ENCODE peak calls at places on chromosomes 7 and 10, in four cellular contexts. H is coronary artery, Q is omental fat pad, J is upper lobe of left lung. E is an unnamed sample.

GRCh38 chr10:72802291-72803118 is 91.0 kb upstream of the OIT3 start:
- DNase-seq in H (no peak), Q (no peak), J (no peak), E (no peak)

GRCh38 chr7:116316838-116317612 is 106.7 kb downstream of the TES start:
- DNase-seq in H (peak), Q (peak), J (peak), E (no peak)

GRCh38 chr10:34795334-34795733 is 19.8 kb downstream of the PARD3 start:
- DNase-seq in H (no peak), Q (no peak), J (no peak), E (no peak)

GRCh38 chr7:101126651-101127459 is at the start of gene SERPINE1:
- DNase-seq in H (peak), Q (peak), J (peak), E (no peak)

GRCh38 chr7:11213246-11213645 is 239.6 kb downstream of the PHF14 start:
- DNase-seq in H (no peak), Q (no peak), J (no peak), E (no peak)

GRCh38 chr7:35777121-35777520 is 23.7 kb upstream of the SEPTIN7 start:
- DNase-seq in H (no peak), Q (no peak), J (no peak), E (no peak)

GRCh38 chr10:97531401-97531985 is 32.8 kb downstream of the UBTD1 start:
- DNase-seq in H (no peak), Q (no peak), J (no peak), E (no peak)

GRCh38 chr7:4675771-4676373 is 6.2 kb upstream of the FOXK1 start:
- DNase-seq in H (no peak), Q (no peak), J (no peak), E (no peak)

GRCh38 chr10:114520453-114520852 is 116.2 kb upstream of the AFAP1L2 start:
- DNase-seq in H (no peak), Q (no peak), J (peak), E (no peak)

GRCh38 chr7:82335927-82336326 is 107.7 kb downstream of the CACNA2D1 start:
- DNase-seq in H (no peak), Q (no peak), J (no peak), E (no peak)

GRCh38 chr10:18312385-18313145 is 172.3 kb downstream of the CACNB2 start:
- DNase-seq in H (no peak), Q (no peak), J (no peak), E (no peak)

GRCh38 chr10:121598261-121599249 is at the start of gene FGFR2:
- DNase-seq in H (peak), Q (no peak), J (peak), E (peak)

GRCh38 chr7:102978280-102978679 is 65.5 kb downstream of the LRRC17 start:
- DNase-seq in H (peak), Q (peak), J (peak), E (no peak)

GRCh38 chr10:60137292-60137992 is 231.1 kb upstream of the CCDC6 start:
- DNase-seq in H (no peak), Q (no peak), J (no peak), E (no peak)

GRCh38 chr7:130893441-130893894 is 159.5 kb upstream of the KLF14 start:
- DNase-seq in H (no peak), Q (no peak), J (no peak), E (no peak)

GRCh38 chr10:68721673-68721963 is 579 bp downstream of the CCAR1 start:
- DNase-seq in H (no peak), Q (no peak), J (no peak), E (no peak)

GRCh38 chr10:98516352-98516751 is 69.6 kb upstream of the HPS1 start:
- DNase-seq in H (no peak), Q (no peak), J (no peak), E (no peak)

GRCh38 chr10:13956826-13957225 is 370.1 kb downstream of the PRPF18 start:
- DNase-seq in H (peak), Q (no peak), J (peak), E (no peak)
- TF ChIP-seq CTCF in H (peak), Q (no peak), J (peak), E (no peak)

GRCh38 chr10:8445353-8445752 is 390.9 kb downstream of the GATA3 start:
- DNase-seq in H (no peak), Q (no peak), J (no peak), E (no peak)

GRCh38 chr10:8449909-8450308 is 395.4 kb downstream of the GATA3 start:
- DNase-seq in H (no peak), Q (no peak), J (no peak), E (no peak)

GRCh38 chr10:8439040-8439439 is 384.6 kb downstream of the GATA3 start:
- DNase-seq in H (no peak), Q (no peak), J (no peak), E (no peak)

GRCh38 chr10:8444630-8445029 is 390.1 kb downstream of the GATA3 start:
- DNase-seq in H (no peak), Q (no peak), J (no peak), E (no peak)
- TF ChIP-seq CTCF in H (no peak), Q (no peak), J (peak), E (no peak)

DNA sequence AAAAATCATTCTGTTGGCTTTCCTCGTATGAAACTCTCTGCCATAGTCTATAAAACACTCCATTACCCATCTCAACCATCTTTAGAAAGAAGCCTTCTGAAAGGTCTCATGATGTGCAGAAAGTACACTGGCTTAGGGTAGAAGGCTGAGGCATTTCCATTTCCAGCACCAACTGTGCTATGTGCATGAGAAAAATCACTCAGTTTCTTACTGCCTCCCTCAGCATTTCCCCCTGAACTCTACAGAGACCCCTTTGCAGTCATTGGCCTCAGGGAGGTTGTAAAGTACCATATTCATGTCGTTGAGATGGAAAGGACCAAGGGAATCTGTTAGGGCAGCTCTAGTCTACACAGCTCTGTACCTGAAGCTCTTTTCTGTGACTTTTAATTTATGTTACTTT is 46.8 kb downstream of the STEAP1B start:
- DNase-seq in H (no peak), Q (no peak), J (no peak), E (no peak)
- TF ChIP-seq CTCF in H (no peak), Q (no peak), J (no peak), E (no peak)

GRCh38 chr7:155533827-155534690 is 12.3 kb downstream of the CNPY1 start:
- DNase-seq in H (no peak), Q (no peak), J (no peak), E (no peak)
- TF ChIP-seq CTCF in H (peak), Q (no peak), J (peak), E (peak)

GRCh38 chr10:87817873-87818504 is at the start of gene ATAD1:
- DNase-seq in H (peak), Q (peak), J (peak), E (peak)
- TF ChIP-seq CTCF in H (no peak), Q (no peak), J (no peak), E (peak)

GRCh38 chr7:153452661-153453060 is 599.5 kb upstream of the DPP6 start:
- DNase-seq in H (no peak), Q (no peak), J (no peak), E (no peak)
- TF ChIP-seq CTCF in H (no peak), Q (no peak), J (no peak), E (no peak)

E was measured in type B pancreatic cell.